ENCODE peak calls at places on chromosomes 4 and X, in ten cellular contexts. One of them, this sample, is unnamed.
A peak's percentile ranks its signal among the peaks of the same experiment; 100 is the strongest.

GRCh38 chr4:183600189-183600685 is 58.7 kb downstream of the RWDD4 start:
- DNase-seq in GM12878: no peak
- DNase-seq in stomach: no peak
- DNase-seq in uterus: no peak
- DNase-seq in heart left ventricle: no peak
- DNase-seq in ovary: no peak
- DNase-seq in right lobe of liver: no peak
- DNase-seq in K562: peak; percentile 30
- DNase-seq in A549: no peak
- DNase-seq in tibial nerve: no peak
- DNase-seq in this sample: no peak

GRCh38 chr4:148207074-148207473 is 235.1 kb downstream of the NR3C2 start:
- DNase-seq in GM12878: no peak
- DNase-seq in stomach: no peak
- DNase-seq in uterus: no peak
- DNase-seq in heart left ventricle: no peak
- DNase-seq in ovary: no peak
- DNase-seq in right lobe of liver: no peak
- DNase-seq in K562: no peak
- DNase-seq in A549: no peak
- DNase-seq in tibial nerve: no peak
- DNase-seq in this sample: no peak

GRCh38 chrX:37995428-37995827 is 10.9 kb upstream of the SYTL5 start:
- DNase-seq in GM12878: no peak
- DNase-seq in stomach: no peak
- DNase-seq in uterus: no peak
- DNase-seq in heart left ventricle: no peak
- DNase-seq in ovary: no peak
- DNase-seq in right lobe of liver: no peak
- DNase-seq in K562: peak; percentile 7
- DNase-seq in A549: no peak
- DNase-seq in tibial nerve: no peak
- DNase-seq in this sample: no peak

GRCh38 chrX:1554469-1555210 is 17.7 kb upstream of the P2RY8 start:
- DNase-seq in GM12878: no peak
- DNase-seq in stomach: peak; percentile 25
- DNase-seq in uterus: no peak
- DNase-seq in heart left ventricle: no peak
- DNase-seq in ovary: no peak
- DNase-seq in right lobe of liver: peak; percentile 30
- DNase-seq in K562: no peak
- DNase-seq in A549: no peak
- DNase-seq in tibial nerve: no peak
- DNase-seq in this sample: peak; percentile 80

GRCh38 chrX:118346258-118347094 is 570 bp downstream of the WDR44 start:
- DNase-seq in GM12878: no peak
- DNase-seq in stomach: peak; percentile 37
- DNase-seq in uterus: peak; percentile 27
- DNase-seq in heart left ventricle: peak; percentile 42
- DNase-seq in ovary: peak; percentile 47
- DNase-seq in right lobe of liver: peak; percentile 52
- DNase-seq in K562: peak; percentile 67
- DNase-seq in A549: peak; percentile 43
- DNase-seq in tibial nerve: peak; percentile 12
- DNase-seq in this sample: no peak

GRCh38 chr4:57554693-57555092 is 444.5 kb upstream of the IGFBP7 start:
- DNase-seq in GM12878: no peak
- DNase-seq in stomach: no peak
- DNase-seq in uterus: no peak
- DNase-seq in heart left ventricle: no peak
- DNase-seq in ovary: no peak
- DNase-seq in right lobe of liver: no peak
- DNase-seq in K562: no peak
- DNase-seq in A549: no peak
- DNase-seq in tibial nerve: no peak
- DNase-seq in this sample: no peak

GRCh38 chrX:128901018-128901417 is 622.3 kb downstream of the SMARCA1 start:
- DNase-seq in GM12878: no peak
- DNase-seq in stomach: no peak
- DNase-seq in uterus: no peak
- DNase-seq in heart left ventricle: no peak
- DNase-seq in ovary: no peak
- DNase-seq in right lobe of liver: no peak
- DNase-seq in K562: no peak
- DNase-seq in A549: no peak
- DNase-seq in tibial nerve: no peak
- DNase-seq in this sample: no peak

GRCh38 chrX:64202808-64203320 is 2.6 kb downstream of the AMER1 start:
- DNase-seq in GM12878: no peak
- DNase-seq in stomach: no peak
- DNase-seq in uterus: no peak
- DNase-seq in heart left ventricle: no peak
- DNase-seq in ovary: no peak
- DNase-seq in right lobe of liver: no peak
- DNase-seq in K562: no peak
- DNase-seq in A549: no peak
- DNase-seq in tibial nerve: no peak
- DNase-seq in this sample: no peak

GRCh38 chrX:110087485-110088356 is 84.8 kb downstream of the TMEM164 start:
- DNase-seq in GM12878: no peak
- DNase-seq in stomach: no peak
- DNase-seq in uterus: no peak
- DNase-seq in heart left ventricle: no peak
- DNase-seq in ovary: no peak
- DNase-seq in right lobe of liver: no peak
- DNase-seq in K562: no peak
- DNase-seq in A549: peak; percentile 71
- DNase-seq in tibial nerve: no peak
- DNase-seq in this sample: no peak

GRCh38 chr4:151163855-151164254 is 64.4 kb downstream of the RPS3A start:
- DNase-seq in GM12878: no peak
- DNase-seq in stomach: no peak
- DNase-seq in uterus: no peak
- DNase-seq in heart left ventricle: no peak
- DNase-seq in ovary: no peak
- DNase-seq in right lobe of liver: no peak
- DNase-seq in K562: no peak
- DNase-seq in A549: no peak
- DNase-seq in tibial nerve: no peak
- DNase-seq in this sample: no peak

GRCh38 chrX:68717663-68718442 is 70.4 kb downstream of the STARD8 start:
- DNase-seq in GM12878: no peak
- DNase-seq in stomach: peak; percentile 13
- DNase-seq in uterus: peak; percentile 6
- DNase-seq in heart left ventricle: no peak
- DNase-seq in ovary: no peak
- DNase-seq in right lobe of liver: peak; percentile 20
- DNase-seq in K562: no peak
- DNase-seq in A549: no peak
- DNase-seq in tibial nerve: no peak
- DNase-seq in this sample: no peak

GRCh38 chr4:83293305-83294046 is 8.9 kb upstream of the COQ2 start:
- DNase-seq in GM12878: no peak
- DNase-seq in stomach: no peak
- DNase-seq in uterus: no peak
- DNase-seq in heart left ventricle: no peak
- DNase-seq in ovary: no peak
- DNase-seq in right lobe of liver: no peak
- DNase-seq in K562: no peak
- DNase-seq in A549: no peak
- DNase-seq in tibial nerve: no peak
- DNase-seq in this sample: no peak

GRCh38 chrX:103691059-103691458 is 4.6 kb upstream of the MORF4L2 start:
- DNase-seq in GM12878: no peak
- DNase-seq in stomach: no peak
- DNase-seq in uterus: no peak
- DNase-seq in heart left ventricle: no peak
- DNase-seq in ovary: no peak
- DNase-seq in right lobe of liver: no peak
- DNase-seq in K562: no peak
- DNase-seq in A549: no peak
- DNase-seq in tibial nerve: no peak
- DNase-seq in this sample: no peak

GRCh38 chr4:176549161-176549865 is 229.5 kb downstream of the SPCS3 start:
- DNase-seq in GM12878: no peak
- DNase-seq in stomach: no peak
- DNase-seq in uterus: no peak
- DNase-seq in heart left ventricle: no peak
- DNase-seq in ovary: no peak
- DNase-seq in right lobe of liver: no peak
- DNase-seq in K562: no peak
- DNase-seq in A549: no peak
- DNase-seq in tibial nerve: no peak
- DNase-seq in this sample: no peak

GRCh38 chr4:73918058-73918457 is 48.9 kb downstream of the CXCL1 start:
- DNase-seq in GM12878: no peak
- DNase-seq in stomach: no peak
- DNase-seq in uterus: no peak
- DNase-seq in heart left ventricle: no peak
- DNase-seq in ovary: no peak
- DNase-seq in right lobe of liver: no peak
- DNase-seq in K562: no peak
- DNase-seq in A549: no peak
- DNase-seq in tibial nerve: no peak
- DNase-seq in this sample: no peak

GRCh38 chr4:73923631-73923937 is 54.4 kb downstream of the CXCL1 start:
- DNase-seq in GM12878: no peak
- DNase-seq in stomach: no peak
- DNase-seq in uterus: no peak
- DNase-seq in heart left ventricle: no peak
- DNase-seq in ovary: no peak
- DNase-seq in right lobe of liver: no peak
- DNase-seq in K562: no peak
- DNase-seq in A549: no peak
- DNase-seq in tibial nerve: no peak
- DNase-seq in this sample: no peak

GRCh38 chr4:73922317-73922716 is 53.1 kb downstream of the CXCL1 start:
- DNase-seq in GM12878: no peak
- DNase-seq in stomach: no peak
- DNase-seq in uterus: no peak
- DNase-seq in heart left ventricle: no peak
- DNase-seq in ovary: no peak
- DNase-seq in right lobe of liver: no peak
- DNase-seq in K562: no peak
- DNase-seq in A549: no peak
- DNase-seq in tibial nerve: no peak
- DNase-seq in this sample: no peak

GRCh38 chr4:73919691-73920090 is 50.5 kb downstream of the CXCL1 start:
- DNase-seq in GM12878: no peak
- DNase-seq in stomach: no peak
- DNase-seq in uterus: no peak
- DNase-seq in heart left ventricle: no peak
- DNase-seq in ovary: no peak
- DNase-seq in right lobe of liver: no peak
- DNase-seq in K562: no peak
- DNase-seq in A549: no peak
- DNase-seq in tibial nerve: no peak
- DNase-seq in this sample: no peak

GRCh38 chr4:73922766-73923630 is 53.8 kb downstream of the CXCL1 start:
- DNase-seq in GM12878: no peak
- DNase-seq in stomach: no peak
- DNase-seq in uterus: no peak
- DNase-seq in heart left ventricle: no peak
- DNase-seq in ovary: no peak
- DNase-seq in right lobe of liver: no peak
- DNase-seq in K562: peak; percentile 36
- DNase-seq in A549: no peak
- DNase-seq in tibial nerve: no peak
- DNase-seq in this sample: no peak
- TF ChIP-seq CTCF in GM12878: no peak
- TF ChIP-seq CTCF in stomach: no peak
- TF ChIP-seq CTCF in uterus: peak; percentile 22
- TF ChIP-seq CTCF in heart left ventricle: no peak
- TF ChIP-seq CTCF in ovary: no peak
- TF ChIP-seq CTCF in right lobe of liver: peak; percentile 32
- TF ChIP-seq CTCF in K562: peak; percentile 58
- TF ChIP-seq CTCF in A549: peak; percentile 76
- TF ChIP-seq CTCF in tibial nerve: peak; percentile 40
- TF ChIP-seq CTCF in this sample: peak; percentile 55

GRCh38 chrX:23764585-23764984 is 18.4 kb upstream of the SAT1 start:
- DNase-seq in GM12878: no peak
- DNase-seq in stomach: no peak
- DNase-seq in uterus: no peak
- DNase-seq in heart left ventricle: no peak
- DNase-seq in ovary: no peak
- DNase-seq in right lobe of liver: no peak
- DNase-seq in K562: no peak
- DNase-seq in A549: no peak
- DNase-seq in tibial nerve: no peak
- DNase-seq in this sample: no peak
- H3K27ac ChIP-seq in GM12878: no peak overlapping the region
- H3K27ac ChIP-seq in stomach: no peak overlapping the region
- H3K27ac ChIP-seq in uterus: no peak overlapping the region
- H3K27ac ChIP-seq in heart left ventricle: no peak overlapping the region
- H3K27ac ChIP-seq in ovary: no peak overlapping the region
- H3K27ac ChIP-seq in right lobe of liver: no peak overlapping the region
- H3K27ac ChIP-seq in K562: no peak overlapping the region
- H3K27ac ChIP-seq in A549: no peak overlapping the region
- H3K27ac ChIP-seq in tibial nerve: no peak overlapping the region
- H3K27ac ChIP-seq in this sample: no peak overlapping the region

DNA sequence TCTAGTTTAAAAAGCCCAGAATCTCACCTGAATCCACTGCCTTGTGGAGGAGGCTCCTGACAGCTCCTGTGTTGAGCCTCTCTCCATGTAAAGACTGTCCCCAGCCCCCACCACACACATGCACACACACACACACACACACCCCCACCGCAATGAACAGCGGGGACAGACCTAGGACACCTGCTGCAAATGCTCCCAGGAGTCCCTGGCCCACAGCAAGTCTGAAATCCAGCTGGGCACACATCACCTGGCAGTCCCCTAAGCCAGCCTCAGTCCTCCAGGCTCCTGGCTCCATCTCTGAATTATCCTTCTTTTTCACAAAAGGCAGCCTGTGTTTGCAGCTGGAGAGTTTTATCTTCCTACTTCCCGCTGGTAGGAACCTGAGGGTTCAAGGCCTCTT is 6.6 kb upstream of the FAM53A start:
- DNase-seq in GM12878: no peak
- DNase-seq in stomach: no peak
- DNase-seq in uterus: no peak
- DNase-seq in heart left ventricle: no peak
- DNase-seq in ovary: no peak
- DNase-seq in right lobe of liver: no peak
- DNase-seq in K562: no peak
- DNase-seq in A549: no peak
- DNase-seq in tibial nerve: no peak
- DNase-seq in this sample: no peak
- TF ChIP-seq POLR2A in GM12878: peak; percentile 58
- TF ChIP-seq POLR2A in stomach: no peak
- TF ChIP-seq POLR2A in uterus: no peak
- TF ChIP-seq POLR2A in heart left ventricle: no peak
- TF ChIP-seq POLR2A in ovary: no peak
- TF ChIP-seq POLR2A in right lobe of liver: no peak
- TF ChIP-seq POLR2A in K562: peak; percentile 37
- TF ChIP-seq POLR2A in A549: no peak
- TF ChIP-seq POLR2A in tibial nerve: no peak
- TF ChIP-seq POLR2A in this sample: no peak

DNA sequence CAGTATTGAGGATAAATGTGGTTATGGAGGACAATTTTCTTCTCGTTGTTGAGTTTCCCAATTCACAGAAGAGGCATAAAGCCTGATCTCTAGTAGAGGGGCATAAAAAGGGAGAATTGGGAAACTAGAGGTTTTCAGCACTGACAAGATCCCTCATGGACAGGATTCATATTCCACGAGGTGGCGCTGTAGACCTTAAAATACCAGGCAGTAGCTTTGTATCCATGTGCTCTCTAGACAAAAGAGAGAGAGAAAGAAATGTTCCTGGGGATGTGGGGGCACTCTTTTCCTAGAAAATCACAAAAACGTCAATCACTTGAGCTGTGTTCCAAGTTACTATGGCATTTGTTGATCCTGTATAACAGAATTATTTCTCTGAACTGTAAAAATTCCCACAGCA is 128.3 kb downstream of the MAGEE1 start:
- DNase-seq in GM12878: no peak
- DNase-seq in stomach: no peak
- DNase-seq in uterus: no peak
- DNase-seq in heart left ventricle: no peak
- DNase-seq in ovary: no peak
- DNase-seq in right lobe of liver: no peak
- DNase-seq in K562: peak; percentile 54
- DNase-seq in A549: peak; percentile 2
- DNase-seq in tibial nerve: no peak
- DNase-seq in this sample: no peak
- TF ChIP-seq CTCF in GM12878: peak; percentile 29
- TF ChIP-seq CTCF in stomach: no peak
- TF ChIP-seq CTCF in uterus: no peak
- TF ChIP-seq CTCF in heart left ventricle: no peak
- TF ChIP-seq CTCF in ovary: no peak
- TF ChIP-seq CTCF in right lobe of liver: no peak
- TF ChIP-seq CTCF in K562: peak; percentile 36
- TF ChIP-seq CTCF in A549: peak; percentile 33
- TF ChIP-seq CTCF in tibial nerve: no peak
- TF ChIP-seq CTCF in this sample: no peak